ENCODE peak calls at places on chromosome 16, in eight cellular contexts. One of them, this sample, is unnamed.

GRCh38 chr16:1667271-1667670 is 10.8 kb upstream of the JPT2 start:
- DNase-seq in skeletal muscle cell: no peak
- DNase-seq in hippocampal formation: no peak
- DNase-seq in Right ventricle myocardium superior: peak; percentile 22
- DNase-seq in BJ: no peak
- DNase-seq in GM19239: no peak
- DNase-seq in astrocyte of the spinal cord: no peak
- DNase-seq in ascending aorta: no peak
- DNase-seq in this sample: no peak

GRCh38 chr16:11202260-11203091 is 53.5 kb downstream of the SOCS1 start:
- DNase-seq in hippocampal formation: no peak
- DNase-seq in ascending aorta: no peak
- DNase-seq in Right ventricle myocardium superior: no peak
- DNase-seq in astrocyte of the spinal cord: peak; percentile 50
- DNase-seq in GM19239: no peak
- DNase-seq in skeletal muscle cell: no peak
- DNase-seq in BJ: no peak
- DNase-seq in this sample: no peak

GRCh38 chr16:55364811-55365210 is 40.8 kb downstream of the IRX6 start:
- DNase-seq in ascending aorta: no peak
- DNase-seq in GM19239: no peak
- DNase-seq in Right ventricle myocardium superior: no peak
- DNase-seq in skeletal muscle cell: no peak
- DNase-seq in hippocampal formation: no peak
- DNase-seq in astrocyte of the spinal cord: no peak
- DNase-seq in BJ: no peak
- DNase-seq in this sample: no peak

GRCh38 chr16:22397459-22397858 is 23.0 kb upstream of the CDR2 start:
- DNase-seq in BJ: peak; percentile 93
- DNase-seq in astrocyte of the spinal cord: peak; percentile 91
- DNase-seq in ascending aorta: no peak
- DNase-seq in Right ventricle myocardium superior: no peak
- DNase-seq in hippocampal formation: no peak
- DNase-seq in GM19239: no peak
- DNase-seq in skeletal muscle cell: peak; percentile 79
- DNase-seq in this sample: peak; percentile 95

GRCh38 chr16:55036371-55036821 is 105.7 kb downstream of the IRX5 start:
- DNase-seq in hippocampal formation: no peak
- DNase-seq in astrocyte of the spinal cord: no peak
- DNase-seq in GM19239: no peak
- DNase-seq in ascending aorta: peak; percentile 27
- DNase-seq in Right ventricle myocardium superior: no peak
- DNase-seq in BJ: no peak
- DNase-seq in skeletal muscle cell: no peak
- DNase-seq in this sample: no peak

GRCh38 chr16:53055603-53056527 is 1.1 kb downstream of the CHD9 start:
- DNase-seq in Right ventricle myocardium superior: no peak
- DNase-seq in astrocyte of the spinal cord: peak; percentile 82
- DNase-seq in ascending aorta: no peak
- DNase-seq in skeletal muscle cell: peak; percentile 41
- DNase-seq in BJ: no peak
- DNase-seq in hippocampal formation: no peak
- DNase-seq in GM19239: no peak
- DNase-seq in this sample: peak; percentile 43

GRCh38 chr16:80936410-80936809 is 70.3 kb downstream of the CMC2 start:
- DNase-seq in astrocyte of the spinal cord: peak; percentile 51
- DNase-seq in BJ: no peak
- DNase-seq in hippocampal formation: no peak
- DNase-seq in GM19239: no peak
- DNase-seq in skeletal muscle cell: peak; percentile 35
- DNase-seq in ascending aorta: no peak
- DNase-seq in Right ventricle myocardium superior: no peak
- DNase-seq in this sample: peak; percentile 55

GRCh38 chr16:972316-973002 is 1.7 kb upstream of the LMF1 start:
- DNase-seq in GM19239: no peak
- DNase-seq in astrocyte of the spinal cord: no peak
- DNase-seq in skeletal muscle cell: no peak
- DNase-seq in ascending aorta: no peak
- DNase-seq in hippocampal formation: peak; percentile 92
- DNase-seq in Right ventricle myocardium superior: peak; percentile 43
- DNase-seq in BJ: no peak
- DNase-seq in this sample: no peak

GRCh38 chr16:57998484-57998883 is 2.0 kb downstream of the ZNF319 start:
- DNase-seq in astrocyte of the spinal cord: no peak
- DNase-seq in BJ: no peak
- DNase-seq in GM19239: no peak
- DNase-seq in hippocampal formation: no peak
- DNase-seq in skeletal muscle cell: no peak
- DNase-seq in Right ventricle myocardium superior: peak; percentile 57
- DNase-seq in ascending aorta: no peak
- DNase-seq in this sample: no peak

GRCh38 chr16:85881436-85881835 is 17.5 kb upstream of the IRF8 start:
- DNase-seq in astrocyte of the spinal cord: no peak
- DNase-seq in BJ: no peak
- DNase-seq in ascending aorta: no peak
- DNase-seq in skeletal muscle cell: no peak
- DNase-seq in GM19239: no peak
- DNase-seq in hippocampal formation: no peak
- DNase-seq in Right ventricle myocardium superior: no peak
- DNase-seq in this sample: no peak

GRCh38 chr16:2950400-2950724 is 13.7 kb upstream of the KREMEN2 start:
- DNase-seq in ascending aorta: no peak
- DNase-seq in astrocyte of the spinal cord: no peak
- DNase-seq in BJ: no peak
- DNase-seq in Right ventricle myocardium superior: no peak
- DNase-seq in skeletal muscle cell: no peak
- DNase-seq in GM19239: no peak
- DNase-seq in hippocampal formation: no peak
- DNase-seq in this sample: no peak

GRCh38 chr16:54266363-54266955 is 20.1 kb downstream of the IRX3 start:
- DNase-seq in skeletal muscle cell: no peak
- DNase-seq in Right ventricle myocardium superior: no peak
- DNase-seq in astrocyte of the spinal cord: no peak
- DNase-seq in hippocampal formation: no peak
- DNase-seq in BJ: no peak
- DNase-seq in ascending aorta: peak; percentile 19
- DNase-seq in GM19239: no peak
- DNase-seq in this sample: no peak

GRCh38 chr16:87342504-87342903 is 25.3 kb upstream of the C16orf95 start:
- DNase-seq in GM19239: no peak
- DNase-seq in skeletal muscle cell: no peak
- DNase-seq in BJ: no peak
- DNase-seq in astrocyte of the spinal cord: no peak
- DNase-seq in Right ventricle myocardium superior: no peak
- DNase-seq in ascending aorta: no peak
- DNase-seq in hippocampal formation: no peak
- DNase-seq in this sample: no peak

GRCh38 chr16:74607967-74608356 is 1.0 kb upstream of the GLG1 start:
- DNase-seq in Right ventricle myocardium superior: no peak
- DNase-seq in GM19239: no peak
- DNase-seq in skeletal muscle cell: no peak
- DNase-seq in ascending aorta: no peak
- DNase-seq in hippocampal formation: no peak
- DNase-seq in astrocyte of the spinal cord: peak; percentile 31
- DNase-seq in BJ: no peak
- DNase-seq in this sample: no peak

GRCh38 chr16:85451646-85452363 is 161.3 kb upstream of the GSE1 start:
- DNase-seq in hippocampal formation: no peak
- DNase-seq in skeletal muscle cell: no peak
- DNase-seq in BJ: no peak
- DNase-seq in Right ventricle myocardium superior: no peak
- DNase-seq in ascending aorta: no peak
- DNase-seq in GM19239: no peak
- DNase-seq in astrocyte of the spinal cord: no peak
- DNase-seq in this sample: no peak

GRCh38 chr16:4859190-4859899 is 12.1 kb downstream of the UBN1 start:
- DNase-seq in astrocyte of the spinal cord: peak; percentile 47
- DNase-seq in ascending aorta: no peak
- DNase-seq in skeletal muscle cell: no peak
- DNase-seq in hippocampal formation: no peak
- DNase-seq in GM19239: no peak
- DNase-seq in BJ: no peak
- DNase-seq in Right ventricle myocardium superior: no peak
- DNase-seq in this sample: no peak

GRCh38 chr16:28925386-28926228 is 569 bp upstream of the RABEP2 start:
- DNase-seq in Right ventricle myocardium superior: peak; percentile 89
- DNase-seq in GM19239: no peak
- DNase-seq in hippocampal formation: no peak
- DNase-seq in astrocyte of the spinal cord: peak; percentile 77
- DNase-seq in BJ: peak; percentile 31
- DNase-seq in skeletal muscle cell: peak; percentile 53
- DNase-seq in ascending aorta: peak; percentile 88
- DNase-seq in this sample: no peak

GRCh38 chr16:51155901-51156810 is 5.1 kb upstream of the SALL1 start:
- DNase-seq in Right ventricle myocardium superior: no peak
- DNase-seq in GM19239: no peak
- DNase-seq in BJ: no peak
- DNase-seq in skeletal muscle cell: no peak
- DNase-seq in ascending aorta: no peak
- DNase-seq in astrocyte of the spinal cord: peak; percentile 74
- DNase-seq in hippocampal formation: no peak
- DNase-seq in this sample: no peak

GRCh38 chr16:72455743-72456659 is 284.0 kb upstream of the PMFBP1 start:
- DNase-seq in GM19239: no peak
- DNase-seq in skeletal muscle cell: no peak
- DNase-seq in hippocampal formation: no peak
- DNase-seq in astrocyte of the spinal cord: no peak
- DNase-seq in BJ: no peak
- DNase-seq in ascending aorta: no peak
- DNase-seq in Right ventricle myocardium superior: no peak
- DNase-seq in this sample: no peak

GRCh38 chr16:30934827-30935557 is 11.6 kb downstream of the FBXL19 start:
- DNase-seq in BJ: no peak
- DNase-seq in ascending aorta: no peak
- DNase-seq in hippocampal formation: no peak
- DNase-seq in Right ventricle myocardium superior: peak; percentile 61
- DNase-seq in astrocyte of the spinal cord: peak; percentile 43
- DNase-seq in GM19239: no peak
- DNase-seq in skeletal muscle cell: no peak
- DNase-seq in this sample: no peak

GRCh38 chr16:66408181-66409048 is 18.7 kb upstream of the BEAN1 start:
- DNase-seq in skeletal muscle cell: peak; percentile 52
- DNase-seq in ascending aorta: peak; percentile 59
- DNase-seq in astrocyte of the spinal cord: peak; percentile 81
- DNase-seq in Right ventricle myocardium superior: no peak
- DNase-seq in GM19239: no peak
- DNase-seq in BJ: no peak
- DNase-seq in hippocampal formation: peak; percentile 1
- DNase-seq in this sample: peak; percentile 51

GRCh38 chr16:27241658-27242057 is 26.9 kb downstream of the NSMCE1 start:
- DNase-seq in BJ: no peak
- DNase-seq in Right ventricle myocardium superior: no peak
- DNase-seq in ascending aorta: peak; percentile 56
- DNase-seq in astrocyte of the spinal cord: no peak
- DNase-seq in hippocampal formation: no peak
- DNase-seq in skeletal muscle cell: no peak
- DNase-seq in GM19239: no peak
- DNase-seq in this sample: no peak

GRCh38 chr16:24838554-24839266 is 7.1 kb upstream of the SLC5A11 start:
- DNase-seq in astrocyte of the spinal cord: peak; percentile 70
- DNase-seq in hippocampal formation: peak; percentile 85
- DNase-seq in skeletal muscle cell: no peak
- DNase-seq in ascending aorta: peak; percentile 78
- DNase-seq in BJ: no peak
- DNase-seq in GM19239: no peak
- DNase-seq in Right ventricle myocardium superior: no peak
- DNase-seq in this sample: peak; percentile 6

GRCh38 chr16:30185141-30185682 is 1.8 kb downstream of the CORO1A start:
- DNase-seq in BJ: no peak
- DNase-seq in ascending aorta: no peak
- DNase-seq in GM19239: no peak
- DNase-seq in astrocyte of the spinal cord: no peak
- DNase-seq in Right ventricle myocardium superior: peak; percentile 43
- DNase-seq in skeletal muscle cell: no peak
- DNase-seq in hippocampal formation: no peak
- DNase-seq in this sample: no peak

GRCh38 chr16:16062023-16062932 is 112.9 kb downstream of the ABCC1 start:
- DNase-seq in skeletal muscle cell: no peak
- DNase-seq in ascending aorta: no peak
- DNase-seq in BJ: no peak
- DNase-seq in astrocyte of the spinal cord: no peak
- DNase-seq in hippocampal formation: no peak
- DNase-seq in GM19239: peak; percentile 20
- DNase-seq in Right ventricle myocardium superior: peak; percentile 52
- DNase-seq in this sample: no peak

GRCh38 chr16:86306046-86306644 is 204.2 kb upstream of the FOXF1 start:
- DNase-seq in GM19239: no peak
- DNase-seq in Right ventricle myocardium superior: no peak
- DNase-seq in BJ: peak; percentile 90
- DNase-seq in astrocyte of the spinal cord: no peak
- DNase-seq in skeletal muscle cell: peak; percentile 47
- DNase-seq in ascending aorta: no peak
- DNase-seq in hippocampal formation: no peak
- DNase-seq in this sample: no peak

GRCh38 chr16:1839554-1839953 is 12.5 kb downstream of the FAHD1 start:
- DNase-seq in ascending aorta: no peak
- DNase-seq in GM19239: no peak
- DNase-seq in BJ: peak; percentile 77
- DNase-seq in astrocyte of the spinal cord: no peak
- DNase-seq in skeletal muscle cell: peak; percentile 45
- DNase-seq in Right ventricle myocardium superior: no peak
- DNase-seq in hippocampal formation: no peak
- DNase-seq in this sample: no peak

GRCh38 chr16:55703003-55704001 is 47.5 kb downstream of the SLC6A2 start:
- DNase-seq in hippocampal formation: peak; percentile 78
- DNase-seq in astrocyte of the spinal cord: peak; percentile 67
- DNase-seq in BJ: no peak
- DNase-seq in Right ventricle myocardium superior: no peak
- DNase-seq in GM19239: peak; percentile 19
- DNase-seq in skeletal muscle cell: peak; percentile 23
- DNase-seq in ascending aorta: no peak
- DNase-seq in this sample: peak; percentile 64

GRCh38 chr16:28096974-28097373 is 33.5 kb upstream of the GSG1L start:
- DNase-seq in GM19239: no peak
- DNase-seq in hippocampal formation: no peak
- DNase-seq in Right ventricle myocardium superior: no peak
- DNase-seq in ascending aorta: no peak
- DNase-seq in astrocyte of the spinal cord: no peak
- DNase-seq in skeletal muscle cell: no peak
- DNase-seq in BJ: no peak
- DNase-seq in this sample: no peak

GRCh38 chr16:24188143-24188542 is 68.0 kb upstream of the CACNG3 start:
- DNase-seq in GM19239: no peak
- DNase-seq in ascending aorta: no peak
- DNase-seq in astrocyte of the spinal cord: no peak
- DNase-seq in Right ventricle myocardium superior: no peak
- DNase-seq in hippocampal formation: no peak
- DNase-seq in BJ: no peak
- DNase-seq in skeletal muscle cell: no peak
- DNase-seq in this sample: no peak

GRCh38 chr16:85436636-85437160 is 176.4 kb upstream of the GSE1 start:
- DNase-seq in astrocyte of the spinal cord: no peak
- DNase-seq in hippocampal formation: no peak
- DNase-seq in skeletal muscle cell: no peak
- DNase-seq in ascending aorta: no peak
- DNase-seq in GM19239: no peak
- DNase-seq in BJ: no peak
- DNase-seq in Right ventricle myocardium superior: peak; percentile 63
- DNase-seq in this sample: no peak

GRCh38 chr16:1650131-1650530 is 27.9 kb upstream of the JPT2 start:
- DNase-seq in BJ: no peak
- DNase-seq in GM19239: no peak
- DNase-seq in hippocampal formation: peak; percentile 18
- DNase-seq in Right ventricle myocardium superior: no peak
- DNase-seq in skeletal muscle cell: no peak
- DNase-seq in astrocyte of the spinal cord: no peak
- DNase-seq in ascending aorta: no peak
- DNase-seq in this sample: no peak

GRCh38 chr16:54374136-54374535 is 87.5 kb upstream of the IRX3 start:
- DNase-seq in BJ: no peak
- DNase-seq in ascending aorta: no peak
- DNase-seq in Right ventricle myocardium superior: no peak
- DNase-seq in astrocyte of the spinal cord: no peak
- DNase-seq in skeletal muscle cell: no peak
- DNase-seq in GM19239: no peak
- DNase-seq in hippocampal formation: no peak
- DNase-seq in this sample: no peak

GRCh38 chr16:58267524-58268243 is 27.1 kb downstream of the PRSS54 start:
- DNase-seq in astrocyte of the spinal cord: no peak
- DNase-seq in BJ: no peak
- DNase-seq in ascending aorta: no peak
- DNase-seq in GM19239: no peak
- DNase-seq in skeletal muscle cell: no peak
- DNase-seq in hippocampal formation: no peak
- DNase-seq in Right ventricle myocardium superior: no peak
- DNase-seq in this sample: no peak